ENCODE peak calls at places on chromosomes 5 and 9, in ten cellular contexts. One of them, this sample, is unnamed. For H3K4me1, the result is how much of the 10 kb centered on the place peaks cover.

GRCh38 chr9:114214181-114214580 is 58.8 kb downstream of the COL27A1 start:
- DNase-seq in esophagus squamous epithelium: no peak
- DNase-seq in A549: no peak
- DNase-seq in psoas muscle: peak
- DNase-seq in kidney: no peak
- DNase-seq in heart right ventricle: no peak
- DNase-seq in MM.1S: no peak
- DNase-seq in CD8-positive, alpha-beta T cell: no peak
- DNase-seq in K562: no peak
- DNase-seq in spleen: no peak
- DNase-seq in this sample: no peak

GRCh38 chr5:124210106-124210918 is 536.1 kb downstream of the ZNF608 start:
- DNase-seq in MM.1S: no peak
- DNase-seq in esophagus squamous epithelium: no peak
- DNase-seq in CD8-positive, alpha-beta T cell: no peak
- DNase-seq in psoas muscle: no peak
- DNase-seq in kidney: no peak
- DNase-seq in K562: no peak
- DNase-seq in A549: no peak
- DNase-seq in heart right ventricle: no peak
- DNase-seq in spleen: no peak
- DNase-seq in this sample: no peak

GRCh38 chr9:109775516-109775915 is 4.5 kb upstream of the PALM2AKAP2 start:
- DNase-seq in spleen: no peak
- DNase-seq in K562: no peak
- DNase-seq in CD8-positive, alpha-beta T cell: no peak
- DNase-seq in A549: no peak
- DNase-seq in kidney: no peak
- DNase-seq in esophagus squamous epithelium: no peak
- DNase-seq in heart right ventricle: no peak
- DNase-seq in MM.1S: no peak
- DNase-seq in psoas muscle: no peak
- DNase-seq in this sample: no peak

GRCh38 chr5:14270212-14270702 is 127.1 kb downstream of the TRIO start:
- DNase-seq in kidney: no peak
- DNase-seq in spleen: no peak
- DNase-seq in A549: peak
- DNase-seq in psoas muscle: peak
- DNase-seq in K562: peak
- DNase-seq in esophagus squamous epithelium: no peak
- DNase-seq in MM.1S: peak
- DNase-seq in CD8-positive, alpha-beta T cell: no peak
- DNase-seq in heart right ventricle: peak
- DNase-seq in this sample: peak

GRCh38 chr5:39428639-39429038 is 3.9 kb upstream of the DAB2 start:
- DNase-seq in kidney: no peak
- DNase-seq in heart right ventricle: no peak
- DNase-seq in spleen: no peak
- DNase-seq in A549: no peak
- DNase-seq in MM.1S: no peak
- DNase-seq in psoas muscle: no peak
- DNase-seq in esophagus squamous epithelium: no peak
- DNase-seq in K562: no peak
- DNase-seq in CD8-positive, alpha-beta T cell: no peak
- DNase-seq in this sample: no peak

GRCh38 chr5:125043781-125044391 is 297.4 kb upstream of the ZNF608 start:
- DNase-seq in esophagus squamous epithelium: no peak
- DNase-seq in CD8-positive, alpha-beta T cell: no peak
- DNase-seq in heart right ventricle: peak
- DNase-seq in psoas muscle: peak
- DNase-seq in K562: no peak
- DNase-seq in kidney: peak
- DNase-seq in A549: peak
- DNase-seq in spleen: no peak
- DNase-seq in MM.1S: no peak
- DNase-seq in this sample: no peak

GRCh38 chr5:94159144-94159543 is 417.7 kb upstream of the POU5F2 start:
- DNase-seq in psoas muscle: no peak
- DNase-seq in esophagus squamous epithelium: no peak
- DNase-seq in spleen: no peak
- DNase-seq in MM.1S: no peak
- DNase-seq in K562: no peak
- DNase-seq in CD8-positive, alpha-beta T cell: no peak
- DNase-seq in A549: no peak
- DNase-seq in kidney: no peak
- DNase-seq in heart right ventricle: no peak
- DNase-seq in this sample: no peak

GRCh38 chr5:112525217-112525616 is 106.1 kb upstream of the EPB41L4A start:
- DNase-seq in K562: no peak
- DNase-seq in psoas muscle: no peak
- DNase-seq in A549: no peak
- DNase-seq in CD8-positive, alpha-beta T cell: no peak
- DNase-seq in spleen: no peak
- DNase-seq in esophagus squamous epithelium: no peak
- DNase-seq in kidney: no peak
- DNase-seq in MM.1S: no peak
- DNase-seq in heart right ventricle: no peak
- DNase-seq in this sample: peak

GRCh38 chr5:129460951-129461815 is 1.1 kb downstream of the ADAMTS19 start:
- DNase-seq in psoas muscle: peak
- DNase-seq in spleen: peak
- DNase-seq in CD8-positive, alpha-beta T cell: no peak
- DNase-seq in heart right ventricle: peak
- DNase-seq in K562: peak
- DNase-seq in kidney: peak
- DNase-seq in MM.1S: peak
- DNase-seq in esophagus squamous epithelium: no peak
- DNase-seq in A549: peak
- DNase-seq in this sample: no peak

GRCh38 chr5:138752341-138752950 is 779 bp upstream of the CTNNA1 start:
- DNase-seq in K562: peak
- DNase-seq in psoas muscle: no peak
- DNase-seq in heart right ventricle: peak
- DNase-seq in CD8-positive, alpha-beta T cell: no peak
- DNase-seq in A549: peak
- DNase-seq in kidney: no peak
- DNase-seq in spleen: no peak
- DNase-seq in esophagus squamous epithelium: no peak
- DNase-seq in MM.1S: peak
- DNase-seq in this sample: peak

GRCh38 chr9:109411818-109412352 is 86.2 kb downstream of the PTPN3 start:
- DNase-seq in heart right ventricle: no peak
- DNase-seq in spleen: no peak
- DNase-seq in K562: no peak
- DNase-seq in esophagus squamous epithelium: no peak
- DNase-seq in psoas muscle: no peak
- DNase-seq in CD8-positive, alpha-beta T cell: no peak
- DNase-seq in kidney: no peak
- DNase-seq in MM.1S: peak
- DNase-seq in A549: peak
- DNase-seq in this sample: peak

GRCh38 chr5:154587123-154587725 is 109.2 kb upstream of the HAND1 start:
- DNase-seq in kidney: no peak
- DNase-seq in esophagus squamous epithelium: no peak
- DNase-seq in K562: no peak
- DNase-seq in spleen: no peak
- DNase-seq in psoas muscle: no peak
- DNase-seq in MM.1S: no peak
- DNase-seq in heart right ventricle: no peak
- DNase-seq in A549: no peak
- DNase-seq in CD8-positive, alpha-beta T cell: no peak
- DNase-seq in this sample: no peak

GRCh38 chr5:54470677-54471076 is 15.2 kb downstream of the HSPB3 start:
- DNase-seq in spleen: no peak
- DNase-seq in psoas muscle: no peak
- DNase-seq in kidney: no peak
- DNase-seq in MM.1S: no peak
- DNase-seq in CD8-positive, alpha-beta T cell: no peak
- DNase-seq in K562: no peak
- DNase-seq in esophagus squamous epithelium: no peak
- DNase-seq in heart right ventricle: no peak
- DNase-seq in A549: no peak
- DNase-seq in this sample: no peak

GRCh38 chr9:134630393-134630790 is 11.2 kb upstream of the COL5A1 start:
- DNase-seq in psoas muscle: no peak
- DNase-seq in esophagus squamous epithelium: no peak
- DNase-seq in CD8-positive, alpha-beta T cell: no peak
- DNase-seq in spleen: peak
- DNase-seq in K562: no peak
- DNase-seq in heart right ventricle: no peak
- DNase-seq in MM.1S: no peak
- DNase-seq in A549: no peak
- DNase-seq in kidney: peak
- DNase-seq in this sample: no peak
- TF ChIP-seq CTCF in psoas muscle: no peak
- TF ChIP-seq CTCF in esophagus squamous epithelium: no peak
- TF ChIP-seq CTCF in CD8-positive, alpha-beta T cell: no peak
- TF ChIP-seq CTCF in spleen: no peak
- TF ChIP-seq CTCF in K562: no peak
- TF ChIP-seq CTCF in heart right ventricle: no peak
- TF ChIP-seq CTCF in MM.1S: no peak
- TF ChIP-seq CTCF in A549: no peak
- TF ChIP-seq CTCF in kidney: no peak
- TF ChIP-seq CTCF in this sample: no peak

GRCh38 chr9:120893917-120894316 is 16.9 kb upstream of the PHF19 start:
- DNase-seq in K562: peak
- DNase-seq in esophagus squamous epithelium: no peak
- DNase-seq in heart right ventricle: no peak
- DNase-seq in psoas muscle: no peak
- DNase-seq in MM.1S: no peak
- DNase-seq in kidney: no peak
- DNase-seq in spleen: no peak
- DNase-seq in A549: no peak
- DNase-seq in CD8-positive, alpha-beta T cell: no peak
- DNase-seq in this sample: no peak

GRCh38 chr9:120893585-120893857 is 16.5 kb upstream of the PHF19 start:
- DNase-seq in spleen: no peak
- DNase-seq in MM.1S: no peak
- DNase-seq in A549: no peak
- DNase-seq in K562: peak
- DNase-seq in kidney: no peak
- DNase-seq in CD8-positive, alpha-beta T cell: no peak
- DNase-seq in psoas muscle: no peak
- DNase-seq in heart right ventricle: no peak
- DNase-seq in esophagus squamous epithelium: no peak
- DNase-seq in this sample: peak

GRCh38 chr9:120891255-120891954 is 14.4 kb upstream of the PHF19 start:
- DNase-seq in psoas muscle: no peak
- DNase-seq in kidney: no peak
- DNase-seq in esophagus squamous epithelium: no peak
- DNase-seq in heart right ventricle: no peak
- DNase-seq in MM.1S: no peak
- DNase-seq in A549: no peak
- DNase-seq in spleen: no peak
- DNase-seq in CD8-positive, alpha-beta T cell: peak
- DNase-seq in K562: peak
- DNase-seq in this sample: peak

GRCh38 chr9:120892177-120892747 is 15.3 kb upstream of the PHF19 start:
- DNase-seq in heart right ventricle: no peak
- DNase-seq in MM.1S: no peak
- DNase-seq in K562: no peak
- DNase-seq in CD8-positive, alpha-beta T cell: peak
- DNase-seq in psoas muscle: no peak
- DNase-seq in kidney: no peak
- DNase-seq in A549: no peak
- DNase-seq in esophagus squamous epithelium: no peak
- DNase-seq in spleen: no peak
- DNase-seq in this sample: no peak

GRCh38 chr9:120892748-120893584 is 16.0 kb upstream of the PHF19 start:
- DNase-seq in psoas muscle: no peak
- DNase-seq in MM.1S: peak
- DNase-seq in heart right ventricle: no peak
- DNase-seq in A549: no peak
- DNase-seq in K562: no peak
- DNase-seq in spleen: no peak
- DNase-seq in esophagus squamous epithelium: no peak
- DNase-seq in CD8-positive, alpha-beta T cell: peak
- DNase-seq in kidney: no peak
- DNase-seq in this sample: peak
- H3K27ac ChIP-seq in psoas muscle: no peak
- H3K27ac ChIP-seq in MM.1S: peak
- H3K27ac ChIP-seq in heart right ventricle: no peak
- H3K27ac ChIP-seq in A549: no peak
- H3K27ac ChIP-seq in K562: peak
- H3K27ac ChIP-seq in spleen: peak
- H3K27ac ChIP-seq in esophagus squamous epithelium: peak
- H3K27ac ChIP-seq in CD8-positive, alpha-beta T cell: peak
- H3K27ac ChIP-seq in kidney: no peak
- H3K27ac ChIP-seq in this sample: peak

DNA sequence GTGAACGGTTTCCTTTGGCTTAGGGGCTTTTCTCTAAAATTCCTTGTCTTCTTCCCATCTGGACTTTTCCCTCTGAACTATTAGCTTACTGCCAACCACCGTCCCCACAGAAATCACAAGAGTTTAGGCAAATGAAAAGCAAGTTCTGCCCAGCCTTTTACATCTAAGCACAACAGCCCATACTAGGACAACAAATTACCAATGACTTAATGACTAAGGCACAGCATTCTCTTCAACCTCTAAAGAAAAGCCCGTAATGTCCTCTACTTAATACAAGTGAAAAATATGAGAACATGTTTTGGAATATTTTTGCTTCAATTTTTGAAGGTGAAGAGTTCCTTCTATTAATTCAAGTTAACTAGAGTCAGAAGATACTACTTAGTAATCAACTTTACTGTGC is 1.2 kb downstream of the ZBTB5 start:
- DNase-seq in K562: no peak
- DNase-seq in A549: no peak
- DNase-seq in CD8-positive, alpha-beta T cell: no peak
- DNase-seq in kidney: no peak
- DNase-seq in MM.1S: no peak
- DNase-seq in esophagus squamous epithelium: no peak
- DNase-seq in psoas muscle: no peak
- DNase-seq in heart right ventricle: no peak
- DNase-seq in spleen: no peak
- DNase-seq in this sample: no peak
- H3K4me1 ChIP-seq in K562: under half
- H3K4me1 ChIP-seq in A549: under half
- H3K4me1 ChIP-seq in CD8-positive, alpha-beta T cell: under half
- H3K4me1 ChIP-seq in kidney: under half
- H3K4me1 ChIP-seq in MM.1S: under half
- H3K4me1 ChIP-seq in esophagus squamous epithelium: half or more
- H3K4me1 ChIP-seq in psoas muscle: under half
- H3K4me1 ChIP-seq in heart right ventricle: under half
- H3K4me1 ChIP-seq in spleen: under half
- H3K4me1 ChIP-seq in this sample: under half

DNA sequence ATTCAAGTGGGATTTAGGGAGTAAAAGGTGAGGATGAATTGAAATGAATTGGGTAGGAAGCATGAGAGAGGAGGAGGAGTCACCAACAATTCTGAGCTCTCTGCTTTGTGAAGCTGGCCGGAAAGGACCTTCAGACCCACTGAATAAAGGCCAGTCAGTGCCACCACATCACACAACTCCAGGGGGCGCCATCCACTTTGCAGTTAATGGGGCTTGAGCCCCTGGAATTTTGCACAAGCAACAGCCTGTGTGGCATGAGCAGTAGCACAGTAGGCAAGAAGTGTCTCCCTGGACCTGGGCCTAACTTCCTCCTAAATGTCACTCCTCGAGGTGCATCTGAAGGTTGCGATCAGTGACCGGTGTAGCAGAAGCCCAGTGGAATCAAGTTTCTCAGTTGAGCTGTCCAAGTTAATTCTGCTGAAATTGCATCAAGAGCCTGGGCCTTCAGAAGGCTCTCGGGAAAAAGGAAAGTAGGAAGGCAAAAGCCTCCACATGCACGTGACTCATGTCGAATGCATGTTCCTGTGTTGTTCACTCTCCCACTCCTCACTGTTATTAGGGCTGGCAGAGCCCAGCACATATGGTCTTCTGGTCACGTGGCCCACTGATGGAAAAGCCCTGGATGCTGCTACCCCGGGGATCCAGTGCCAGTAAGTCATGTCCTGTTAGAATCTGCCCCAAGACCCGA is 27.8 kb upstream of the GLIS3 start:
- DNase-seq in spleen: no peak
- DNase-seq in K562: no peak
- DNase-seq in CD8-positive, alpha-beta T cell: no peak
- DNase-seq in psoas muscle: no peak
- DNase-seq in A549: no peak
- DNase-seq in kidney: no peak
- DNase-seq in MM.1S: no peak
- DNase-seq in heart right ventricle: no peak
- DNase-seq in esophagus squamous epithelium: no peak
- DNase-seq in this sample: no peak
- TF ChIP-seq CTCF in spleen: no peak
- TF ChIP-seq CTCF in K562: peak
- TF ChIP-seq CTCF in CD8-positive, alpha-beta T cell: no peak
- TF ChIP-seq CTCF in psoas muscle: no peak
- TF ChIP-seq CTCF in A549: no peak
- TF ChIP-seq CTCF in kidney: peak
- TF ChIP-seq CTCF in MM.1S: no peak
- TF ChIP-seq CTCF in heart right ventricle: no peak
- TF ChIP-seq CTCF in esophagus squamous epithelium: no peak
- TF ChIP-seq CTCF in this sample: peak

This sample was measured in OCI-LY7.